ENCODE peak calls at places on chromosomes 16 and 17, in five cellular contexts. N is NCI-H446 treated with DMSO at 0.1 percent for 48 hours, B is stomach, Q is NCI-H2029 treated with DMSO at 0.1 percent for 48 hours, A is BE2C. X is an unnamed sample.

GRCh38 chr17:79793924-79794304 is 3.0 kb downstream of the CBX8 start:
- DNase-seq in N (no peak), A (peak; percentile 71), B (no peak), Q (no peak), X (no peak)

GRCh38 chr16:81651758-81652718 is 127.1 kb upstream of the PLCG2 start:
- DNase-seq in Q (no peak), B (no peak), N (no peak), A (no peak), X (no peak)

GRCh38 chr17:78337244-78338109 is 22.4 kb downstream of the SOCS3 start:
- DNase-seq in N (no peak), B (no peak), Q (no peak), A (no peak), X (peak; percentile 81)

GRCh38 chr17:65453204-65453931 is 108.1 kb downstream of the AXIN2 start:
- DNase-seq in B (no peak), A (no peak), Q (no peak), N (no peak), X (no peak)

GRCh38 chr16:61210039-61210438 is 826.2 kb downstream of the CDH8 start:
- DNase-seq in N (no peak), B (no peak), Q (no peak), A (no peak), X (no peak)

GRCh38 chr16:73000020-73000906 is 47.7 kb downstream of the ZFHX3 start:
- DNase-seq in B (no peak), A (no peak), N (no peak), Q (peak; percentile 19), X (no peak)

GRCh38 chr16:64012166-64012565 is 1109.7 kb downstream of the CDH11 start:
- DNase-seq in Q (no peak), B (no peak), A (no peak), N (no peak), X (no peak)

GRCh38 chr17:44146375-44147346 is 4.9 kb downstream of the HROB start:
- DNase-seq in Q (no peak), A (no peak), N (no peak), B (no peak), X (peak; percentile 27)

GRCh38 chr17:7479389-7480192 is at the start of gene ZBTB4:
- DNase-seq in B (peak; percentile 65), N (no peak), A (peak; percentile 44), Q (no peak), X (peak; percentile 60)

GRCh38 chr16:30895592-30896202 is 717 bp upstream of the CTF1 start:
- DNase-seq in N (no peak), A (no peak), B (no peak), Q (no peak), X (no peak)

GRCh38 chr16:78996806-78997205 is 603.7 kb downstream of the MAF start:
- DNase-seq in Q (no peak), B (no peak), A (no peak), N (no peak), X (no peak)

GRCh38 chr17:17186551-17187505 is 19.3 kb downstream of the PLD6 start:
- DNase-seq in B (no peak), A (no peak), Q (no peak), N (no peak), X (no peak)

GRCh38 chr17:60526726-60527125 is 684 bp upstream of the APPBP2 start:
- DNase-seq in B (no peak), N (no peak), Q (no peak), A (no peak), X (peak; percentile 12)

GRCh38 chr16:24852281-24852721 is 6.5 kb downstream of the SLC5A11 start:
- DNase-seq in B (no peak), Q (no peak), N (no peak), A (peak; percentile 25), X (no peak)

X was measured in kidney tubule cell.